ENCODE peak calls at places on chromosomes 3 and 15, in ten cellular contexts. One of them, this sample, is unnamed.

GRCh38 chr3:7285502-7285901 is 424.6 kb downstream of the GRM7 start:
- DNase-seq in GM04504: no peak
- DNase-seq in OCI-LY7: no peak
- DNase-seq in HS-5: no peak
- DNase-seq in non-pigmented ciliary epithelial cell: no peak
- DNase-seq in NCI-H1694: no peak
- DNase-seq in dermis blood vessel endothelial cell: peak
- DNase-seq in colonic mucosa: no peak
- DNase-seq in mesendoderm: peak
- DNase-seq in KG1: no peak
- DNase-seq in this sample: no peak

GRCh38 chr3:53844262-53845102 is 1.7 kb downstream of the CHDH start:
- DNase-seq in GM04504: no peak
- DNase-seq in OCI-LY7: peak
- DNase-seq in HS-5: no peak
- DNase-seq in non-pigmented ciliary epithelial cell: no peak
- DNase-seq in NCI-H1694: no peak
- DNase-seq in dermis blood vessel endothelial cell: no peak
- DNase-seq in colonic mucosa: peak
- DNase-seq in mesendoderm: no peak
- DNase-seq in KG1: no peak
- DNase-seq in this sample: no peak

GRCh38 chr15:27826902-27827321 is 272.2 kb downstream of the OCA2 start:
- DNase-seq in GM04504: peak
- DNase-seq in OCI-LY7: no peak
- DNase-seq in HS-5: peak
- DNase-seq in non-pigmented ciliary epithelial cell: peak
- DNase-seq in NCI-H1694: no peak
- DNase-seq in dermis blood vessel endothelial cell: no peak
- DNase-seq in colonic mucosa: no peak
- DNase-seq in mesendoderm: no peak
- DNase-seq in KG1: no peak
- DNase-seq in this sample: no peak

GRCh38 chr15:70857547-70858265 is 3.7 kb upstream of the LARP6 start:
- DNase-seq in GM04504: no peak
- DNase-seq in OCI-LY7: no peak
- DNase-seq in HS-5: no peak
- DNase-seq in non-pigmented ciliary epithelial cell: no peak
- DNase-seq in NCI-H1694: no peak
- DNase-seq in dermis blood vessel endothelial cell: no peak
- DNase-seq in colonic mucosa: no peak
- DNase-seq in mesendoderm: no peak
- DNase-seq in KG1: no peak
- DNase-seq in this sample: no peak

GRCh38 chr3:119817071-119817470 is 35.2 kb downstream of the NR1I2 start:
- DNase-seq in GM04504: no peak
- DNase-seq in OCI-LY7: no peak
- DNase-seq in HS-5: no peak
- DNase-seq in non-pigmented ciliary epithelial cell: no peak
- DNase-seq in NCI-H1694: no peak
- DNase-seq in dermis blood vessel endothelial cell: no peak
- DNase-seq in colonic mucosa: no peak
- DNase-seq in mesendoderm: no peak
- DNase-seq in KG1: no peak
- DNase-seq in this sample: no peak

GRCh38 chr3:186283651-186284445 is 78.2 kb downstream of the DGKG start:
- DNase-seq in GM04504: peak
- DNase-seq in OCI-LY7: no peak
- DNase-seq in HS-5: peak
- DNase-seq in non-pigmented ciliary epithelial cell: no peak
- DNase-seq in NCI-H1694: no peak
- DNase-seq in dermis blood vessel endothelial cell: peak
- DNase-seq in colonic mucosa: no peak
- DNase-seq in mesendoderm: no peak
- DNase-seq in KG1: no peak
- DNase-seq in this sample: peak

GRCh38 chr15:66942649-66943390 is 122.6 kb upstream of the SMAD3 start:
- DNase-seq in GM04504: no peak
- DNase-seq in OCI-LY7: no peak
- DNase-seq in HS-5: no peak
- DNase-seq in non-pigmented ciliary epithelial cell: no peak
- DNase-seq in NCI-H1694: no peak
- DNase-seq in dermis blood vessel endothelial cell: no peak
- DNase-seq in colonic mucosa: no peak
- DNase-seq in mesendoderm: no peak
- DNase-seq in KG1: no peak
- DNase-seq in this sample: no peak

GRCh38 chr15:72289597-72290325 is 17.4 kb upstream of the PARP6 start:
- DNase-seq in GM04504: no peak
- DNase-seq in OCI-LY7: no peak
- DNase-seq in HS-5: no peak
- DNase-seq in non-pigmented ciliary epithelial cell: no peak
- DNase-seq in NCI-H1694: no peak
- DNase-seq in dermis blood vessel endothelial cell: no peak
- DNase-seq in colonic mucosa: no peak
- DNase-seq in mesendoderm: no peak
- DNase-seq in KG1: no peak
- DNase-seq in this sample: no peak

GRCh38 chr3:36557708-36558100 is 177.4 kb downstream of the STAC start:
- DNase-seq in GM04504: no peak
- DNase-seq in OCI-LY7: no peak
- DNase-seq in HS-5: no peak
- DNase-seq in non-pigmented ciliary epithelial cell: no peak
- DNase-seq in NCI-H1694: no peak
- DNase-seq in dermis blood vessel endothelial cell: no peak
- DNase-seq in colonic mucosa: no peak
- DNase-seq in mesendoderm: no peak
- DNase-seq in KG1: no peak
- DNase-seq in this sample: no peak

GRCh38 chr15:48176097-48176496 is 2.0 kb downstream of the MYEF2 start:
- DNase-seq in GM04504: no peak
- DNase-seq in OCI-LY7: no peak
- DNase-seq in HS-5: no peak
- DNase-seq in non-pigmented ciliary epithelial cell: no peak
- DNase-seq in NCI-H1694: no peak
- DNase-seq in dermis blood vessel endothelial cell: no peak
- DNase-seq in colonic mucosa: no peak
- DNase-seq in mesendoderm: no peak
- DNase-seq in KG1: no peak
- DNase-seq in this sample: no peak